ENCODE peak calls at places on chromosome 3, in eight cellular contexts. V, T, U, R, Y, D, P and I are unnamed samples. For H3K9me3, H3K27me3 and H3K4me1, the result is how much of the 10 kb centered on the place peaks cover.

GRCh38 chr3:107373896-107374295 is 3.3 kb upstream of the CCDC54 start:
- DNase-seq in V (no peak), T (no peak), U (no peak), R (no peak), Y (no peak), D (no peak), P (no peak), I (no peak)

GRCh38 chr3:134197681-134198261 is 52.9 kb downstream of the RYK start:
- DNase-seq in V (no peak), T (no peak), U (no peak), R (peak), Y (peak), D (peak), P (no peak), I (no peak)

GRCh38 chr3:119013951-119014350 is 20.7 kb downstream of the IGSF11 start:
- DNase-seq in V (no peak), T (no peak), U (no peak), R (no peak), Y (no peak), D (no peak), P (no peak), I (no peak)

GRCh38 chr3:54902286-54902685 is 25.6 kb downstream of the LRTM1 start:
- DNase-seq in V (no peak), T (no peak), U (no peak), R (no peak), Y (no peak), D (no peak), P (no peak), I (no peak)

GRCh38 chr3:55416381-55416821 is 70.7 kb downstream of the WNT5A start:
- DNase-seq in V (no peak), T (no peak), U (no peak), R (peak), Y (peak), D (no peak), P (no peak), I (no peak)

GRCh38 chr3:63354160-63354559 is 76.1 kb downstream of the SYNPR start:
- DNase-seq in V (no peak), T (no peak), U (no peak), R (no peak), Y (no peak), D (no peak), P (no peak), I (no peak)

GRCh38 chr3:29144807-29145206 is 136.1 kb upstream of the RBMS3 start:
- DNase-seq in V (no peak), T (no peak), U (no peak), R (peak), Y (peak), D (no peak), P (no peak), I (no peak)

GRCh38 chr3:195895900-195896360 is 12.4 kb downstream of the TNK2 start:
- DNase-seq in V (peak), T (peak), U (no peak), R (peak), Y (no peak), D (no peak), P (peak), I (peak)

GRCh38 chr3:66302288-66302687 is 81.5 kb downstream of the SLC25A26 start:
- DNase-seq in V (no peak), T (peak), U (no peak), R (no peak), Y (no peak), D (no peak), P (no peak), I (peak)

GRCh38 chr3:126959921-126960603 is 22.9 kb upstream of the PLXNA1 start:
- DNase-seq in V (no peak), T (no peak), U (peak), R (no peak), Y (peak), D (peak), P (no peak), I (no peak)

GRCh38 chr3:41418961-41419691 is 219.8 kb downstream of the CTNNB1 start:
- DNase-seq in V (no peak), T (no peak), U (no peak), R (no peak), Y (peak), D (peak), P (no peak), I (no peak)

GRCh38 chr3:61890167-61890566 is 328.8 kb downstream of the PTPRG start:
- DNase-seq in V (no peak), T (no peak), U (no peak), R (no peak), Y (no peak), D (no peak), P (no peak), I (no peak)

GRCh38 chr3:47523310-47524073 is 10.0 kb upstream of the ELP6 start:
- DNase-seq in V (no peak), T (no peak), U (no peak), R (no peak), Y (no peak), D (no peak), P (no peak), I (no peak)

GRCh38 chr3:143171141-143171651 is 51.6 kb downstream of the CHST2 start:
- DNase-seq in V (no peak), T (no peak), U (no peak), R (no peak), Y (peak), D (no peak), P (no peak), I (no peak)

GRCh38 chr3:109882144-109882543 is 544.8 kb upstream of the DPPA4 start:
- DNase-seq in V (no peak), T (no peak), U (no peak), R (no peak), Y (no peak), D (no peak), P (no peak), I (no peak)
- H3K9me3 ChIP-seq in V (under half), T (under half), U (under half), R (under half), Y (under half), D (under half), P (under half), I (under half)

GRCh38 chr3:169658311-169658931 is 5.1 kb downstream of the MECOM start:
- DNase-seq in V (no peak), T (no peak), U (no peak), R (no peak), Y (peak), D (no peak), P (peak), I (no peak)

GRCh38 chr3:169657351-169658124 is 6.0 kb downstream of the MECOM start:
- DNase-seq in V (no peak), T (no peak), U (no peak), R (no peak), Y (no peak), D (no peak), P (no peak), I (no peak)

GRCh38 chr3:169659858-169660614 is 3.5 kb downstream of the MECOM start:
- DNase-seq in V (no peak), T (no peak), U (no peak), R (no peak), Y (no peak), D (no peak), P (no peak), I (no peak)

GRCh38 chr3:169660709-169661566 is 2.6 kb downstream of the MECOM start:
- DNase-seq in V (no peak), T (no peak), U (no peak), R (peak), Y (peak), D (no peak), P (no peak), I (no peak)

GRCh38 chr3:169659096-169659521 is 4.4 kb downstream of the MECOM start:
- DNase-seq in V (no peak), T (no peak), U (no peak), R (no peak), Y (no peak), D (no peak), P (no peak), I (no peak)
- H3K27me3 ChIP-seq in V (under half), T (half or more), U (half or more), R (half or more), Y (under half), D (half or more), P (under half), I (half or more)

GRCh38 chr3:129183569-129184395 is at the start of gene CNBP:
- DNase-seq in V (peak), T (peak), U (peak), R (peak), Y (peak), D (peak), P (peak), I (peak)

GRCh38 chr3:129180461-129180860 is 3.2 kb downstream of the CNBP start:
- DNase-seq in V (no peak), T (no peak), U (no peak), R (no peak), Y (no peak), D (no peak), P (no peak), I (no peak)

GRCh38 chr3:129184396-129184656 is 630 bp upstream of the CNBP start:
- DNase-seq in V (no peak), T (no peak), U (no peak), R (peak), Y (no peak), D (no peak), P (no peak), I (no peak)

GRCh38 chr3:129181834-129182233 is 1.9 kb downstream of the CNBP start:
- DNase-seq in V (no peak), T (no peak), U (no peak), R (no peak), Y (no peak), D (no peak), P (no peak), I (no peak)

DNA sequence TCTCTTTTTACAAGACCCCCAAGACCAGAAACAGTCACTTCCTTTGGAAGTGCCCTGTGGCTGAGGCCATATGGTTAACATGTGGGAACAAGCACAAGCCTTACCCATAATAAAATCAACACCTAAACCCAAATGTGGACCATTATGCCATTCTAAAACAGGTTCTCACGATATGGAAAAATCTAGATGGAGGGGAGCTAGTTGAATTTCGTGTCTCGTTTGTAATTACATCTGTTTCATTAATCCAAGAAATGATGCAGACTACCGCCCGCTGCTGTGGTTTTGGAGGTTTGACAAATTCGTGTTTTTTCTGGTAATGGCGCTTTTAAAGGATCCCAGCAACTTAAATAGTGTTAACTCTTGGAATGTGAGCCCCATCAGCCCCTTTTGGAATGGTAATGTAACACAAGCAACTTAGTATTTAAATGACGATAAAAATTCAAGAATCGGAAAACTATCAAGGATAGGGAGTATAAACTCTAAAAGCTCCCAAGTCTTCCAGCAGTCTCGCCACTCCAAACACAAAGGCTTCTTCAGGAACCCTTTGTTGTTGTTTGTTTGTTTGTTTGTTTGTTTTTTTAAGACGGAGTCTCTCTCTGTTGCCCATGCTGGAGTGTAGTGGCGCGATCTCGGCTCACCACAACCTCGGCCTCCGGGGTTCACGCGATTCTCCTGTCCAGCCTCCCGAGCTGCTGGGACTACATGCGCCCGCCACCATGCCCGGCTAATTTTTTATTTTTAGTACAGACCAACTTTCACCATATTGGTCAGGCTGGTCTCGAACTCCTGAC is 1.1 kb downstream of the CNBP start:
- DNase-seq in V (no peak), T (no peak), U (no peak), R (peak), Y (peak), D (no peak), P (no peak), I (peak)
- H3K4me1 ChIP-seq in V (under half), T (under half), U (under half), R (under half), Y (under half), D (under half), P (under half), I (half or more)

GRCh38 chr3:44687898-44688297 is 24.6 kb upstream of the ZNF502 start:
- DNase-seq in V (no peak), T (no peak), U (no peak), R (no peak), Y (no peak), D (no peak), P (no peak), I (no peak)

GRCh38 chr3:44682182-44682896 is 30.1 kb upstream of the ZNF502 start:
- DNase-seq in V (no peak), T (no peak), U (no peak), R (no peak), Y (peak), D (no peak), P (no peak), I (no peak)

GRCh38 chr3:44680921-44681455 is 31.5 kb upstream of the ZNF502 start:
- DNase-seq in V (no peak), T (no peak), U (no peak), R (no peak), Y (no peak), D (no peak), P (no peak), I (no peak)

DNA sequence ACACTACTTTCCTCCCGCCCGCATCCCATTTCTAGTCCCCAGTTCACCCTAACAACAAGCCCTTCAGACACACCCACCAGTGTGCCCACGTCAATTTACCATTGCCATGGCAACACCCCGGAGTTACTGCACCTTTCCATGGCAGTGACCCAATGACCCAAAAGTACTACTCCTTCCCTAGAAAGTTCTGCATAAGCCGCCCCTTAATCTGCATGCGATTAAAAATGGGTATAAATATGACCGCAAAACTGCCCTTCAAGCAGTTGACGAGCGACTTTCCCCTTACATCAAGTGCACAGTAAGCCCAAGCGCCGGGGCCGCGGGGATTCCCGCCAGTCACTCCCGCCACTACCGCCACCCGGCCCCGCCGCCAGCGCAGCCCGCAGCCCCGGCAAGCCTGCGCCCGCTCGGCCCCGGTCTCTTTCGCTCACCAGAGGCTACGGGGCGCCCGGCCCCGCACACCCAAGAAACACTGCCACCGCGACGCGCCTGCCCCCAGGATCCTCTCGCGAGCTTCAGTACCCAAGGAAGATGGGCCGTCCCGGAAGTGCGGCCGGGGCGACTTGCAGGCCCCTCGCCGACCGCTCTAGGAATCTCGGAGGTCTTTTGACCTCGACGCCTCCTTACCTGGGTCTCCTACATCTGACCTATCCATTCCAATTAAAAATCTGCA is 27.2 kb upstream of the ZNF502 start:
- DNase-seq in V (peak), T (peak), U (peak), R (peak), Y (peak), D (peak), P (peak), I (peak)
- H3K9me3 ChIP-seq in V (under half), T (under half), U (under half), R (under half), Y (under half), D (under half), P (under half), I (under half)

GRCh38 chr3:128464702-128465101 is 2.0 kb downstream of the DNAJB8 start:
- DNase-seq in V (no peak), T (no peak), U (no peak), R (no peak), Y (no peak), D (no peak), P (no peak), I (no peak)

GRCh38 chr3:128462341-128462910 is 4.3 kb downstream of the DNAJB8 start:
- DNase-seq in V (no peak), T (no peak), U (no peak), R (no peak), Y (no peak), D (no peak), P (no peak), I (no peak)

GRCh38 chr3:128463771-128464170 is 2.9 kb downstream of the DNAJB8 start:
- DNase-seq in V (no peak), T (no peak), U (no peak), R (no peak), Y (no peak), D (no peak), P (no peak), I (no peak)

GRCh38 chr3:128463354-128463753 is 3.3 kb downstream of the DNAJB8 start:
- DNase-seq in V (no peak), T (no peak), U (no peak), R (no peak), Y (no peak), D (no peak), P (no peak), I (no peak)

GRCh38 chr3:128464188-128464587 is 2.5 kb downstream of the DNAJB8 start:
- DNase-seq in V (no peak), T (no peak), U (no peak), R (no peak), Y (no peak), D (no peak), P (no peak), I (no peak)
- H3K27me3 ChIP-seq in V (under half), T (under half), U (under half), R (under half), Y (half or more), D (half or more), P (under half), I (under half)